ENCODE peak calls at places on chromosomes 16 and 17, in ten cellular contexts. S is amniotic stem cell; V is naive thymus-derived CD4-positive, alpha-beta T cell; R is erythroblast; D is activated CD8-positive, alpha-beta T cell treated with anti-CD3 and anti-CD28 coated beads for 36 hours; Y is A673; O is GM10248; E is T-cell; I is posterior cingulate gyrus; A is Panc1. W is an unnamed sample.
A peak's percentile ranks its signal among the peaks of the same experiment; 100 is the strongest.

GRCh38 chr16:20332411-20332810 is 5.1 kb upstream of the GP2 start:
- DNase-seq in S (no peak), V (no peak), R (no peak), D (no peak), Y (no peak), O (no peak), E (no peak), I (no peak), A (no peak), W (no peak)

GRCh38 chr17:15291674-15292361 is 26.7 kb upstream of the PMP22 start:
- DNase-seq in S (no peak), V (no peak), R (no peak), D (no peak), Y (no peak), O (no peak), E (no peak), I (no peak), A (no peak), W (no peak)

GRCh38 chr16:28087140-28087660 is 23.7 kb upstream of the GSG1L start:
- DNase-seq in S (no peak), V (no peak), R (no peak), D (no peak), Y (no peak), O (no peak), E (no peak), I (no peak), A (no peak), W (no peak)

GRCh38 chr16:57818377-57819055 is 16.2 kb upstream of the KIFC3 start:
- DNase-seq in S (no peak), V (no peak), R (no peak), D (no peak), Y (no peak), O (no peak), E (no peak), I (no peak), A (no peak), W (peak; percentile 86)

GRCh38 chr16:86668136-86668535 is 89.8 kb downstream of the FOXL1 start:
- DNase-seq in S (no peak), V (no peak), R (no peak), D (no peak), Y (peak; percentile 41), O (no peak), E (no peak), I (no peak), A (no peak), W (no peak)

GRCh38 chr16:78353610-78354009 is 254.2 kb downstream of the WWOX start:
- DNase-seq in S (no peak), V (no peak), R (no peak), D (no peak), Y (no peak), O (no peak), E (no peak), I (no peak), A (no peak), W (peak; percentile 68)

GRCh38 chr16:11312718-11313492 is 31.8 kb upstream of the PRM1 start:
- DNase-seq in S (no peak), V (no peak), R (peak; percentile 42), D (peak; percentile 31), Y (peak; percentile 45), O (no peak), E (no peak), I (no peak), A (no peak), W (peak; percentile 5)

GRCh38 chr17:79174905-79175856 is 100.6 kb downstream of the ENGASE start:
- DNase-seq in S (no peak), V (no peak), R (no peak), D (no peak), Y (no peak), O (no peak), E (no peak), I (no peak), A (no peak), W (no peak)

GRCh38 chr16:61937646-61938045 is 98.6 kb downstream of the CDH8 start:
- DNase-seq in S (no peak), V (no peak), R (no peak), D (no peak), Y (no peak), O (no peak), E (no peak), I (no peak), A (no peak), W (peak; percentile 51)

GRCh38 chr17:59466943-59467801 is 98.2 kb upstream of the DHX40 start:
- DNase-seq in S (no peak), V (no peak), R (no peak), D (no peak), Y (no peak), O (no peak), E (no peak), I (no peak), A (no peak), W (peak; percentile 44)

GRCh38 chr17:10698116-10698818 is 873 bp downstream of the ADPRM start:
- DNase-seq in S (no peak), V (no peak), R (peak; percentile 61), D (no peak), Y (peak; percentile 30), O (no peak), E (no peak), I (no peak), A (no peak), W (no peak)

GRCh38 chr17:76233588-76234353 is 6.5 kb downstream of the RNF157 start:
- DNase-seq in S (no peak), V (no peak), R (no peak), D (no peak), Y (no peak), O (no peak), E (no peak), I (no peak), A (no peak), W (no peak)

GRCh38 chr17:488993-489757 is 136.6 kb upstream of the RPH3AL start:
- DNase-seq in S (no peak), V (peak; percentile 63), R (no peak), D (peak; percentile 65), Y (peak; percentile 62), O (no peak), E (no peak), I (no peak), A (peak; percentile 62), W (no peak)

GRCh38 chr17:4101127-4101798 is 41.6 kb downstream of the ZZEF1 start:
- DNase-seq in S (no peak), V (no peak), R (peak; percentile 38), D (no peak), Y (no peak), O (peak; percentile 35), E (no peak), I (no peak), A (no peak), W (no peak)

GRCh38 chr17:64216385-64217248 is 46.4 kb downstream of the TEX2 start:
- DNase-seq in S (no peak), V (no peak), R (peak; percentile 67), D (peak; percentile 13), Y (no peak), O (peak; percentile 73), E (no peak), I (no peak), A (no peak), W (no peak)

GRCh38 chr16:12113581-12114375 is 137.2 kb downstream of the SNX29 start:
- DNase-seq in S (no peak), V (no peak), R (no peak), D (no peak), Y (no peak), O (no peak), E (no peak), I (peak; percentile 38), A (no peak), W (no peak)

GRCh38 chr17:76274559-76274956 is 9.4 kb downstream of the UBALD2 start:
- DNase-seq in S (no peak), V (no peak), R (no peak), D (peak; percentile 16), Y (no peak), O (no peak), E (no peak), I (no peak), A (no peak), W (no peak)

GRCh38 chr16:1299868-1300203 is 9.6 kb upstream of the UBE2I start:
- DNase-seq in S (no peak), V (no peak), R (no peak), D (no peak), Y (no peak), O (no peak), E (no peak), I (no peak), A (no peak), W (no peak)

GRCh38 chr16:48492131-48492530 is 106.9 kb upstream of the SIAH1 start:
- DNase-seq in S (no peak), V (no peak), R (no peak), D (no peak), Y (no peak), O (no peak), E (no peak), I (no peak), A (no peak), W (no peak)

GRCh38 chr17:38536661-38537060 is 69.1 kb downstream of the SRCIN1 start:
- DNase-seq in S (no peak), V (no peak), R (no peak), D (no peak), Y (no peak), O (no peak), E (no peak), I (no peak), A (no peak), W (no peak)

GRCh38 chr17:62911106-62911505 is 54.9 kb upstream of the TANC2 start:
- DNase-seq in S (no peak), V (no peak), R (no peak), D (no peak), Y (no peak), O (no peak), E (no peak), I (no peak), A (no peak), W (peak; percentile 60)

GRCh38 chr17:40373324-40373723 is 8.8 kb upstream of the GJD3 start:
- DNase-seq in S (no peak), V (no peak), R (no peak), D (no peak), Y (no peak), O (peak; percentile 18), E (no peak), I (no peak), A (no peak), W (no peak)

W was measured in NCI-H1105 treated with DMSO at 0.1 percent for 48 hours.